ENCODE peak calls at places on chromosomes 1 and 21, in four cellular contexts. One of them, this sample, is unnamed.

GRCh38 chr1:65980241-65980640 is 187.5 kb downstream of the PDE4B start:
- DNase-seq in ascending aorta: no peak
- DNase-seq in fibroblast of lung: no peak
- DNase-seq in CD4-positive, alpha-beta T cell: no peak
- DNase-seq in this sample: no peak

GRCh38 chr1:8985915-8986813 is 40.1 kb downstream of the SLC2A7 start:
- DNase-seq in ascending aorta: peak; percentile 55
- DNase-seq in CD4-positive, alpha-beta T cell: no peak
- DNase-seq in fibroblast of lung: peak; percentile 88
- DNase-seq in this sample: no peak

GRCh38 chr1:15429701-15430149 is 8.5 kb upstream of the CTRC start:
- DNase-seq in ascending aorta: no peak
- DNase-seq in fibroblast of lung: peak; percentile 62
- DNase-seq in CD4-positive, alpha-beta T cell: no peak
- DNase-seq in this sample: no peak

GRCh38 chr1:209899948-209900347 is 38.1 kb upstream of the SYT14 start:
- DNase-seq in CD4-positive, alpha-beta T cell: no peak
- DNase-seq in fibroblast of lung: no peak
- DNase-seq in ascending aorta: no peak
- DNase-seq in this sample: no peak

GRCh38 chr1:44646276-44646675 is 28.0 kb downstream of the TMEM53 start:
- DNase-seq in CD4-positive, alpha-beta T cell: no peak
- DNase-seq in ascending aorta: no peak
- DNase-seq in fibroblast of lung: peak; percentile 93
- DNase-seq in this sample: no peak

GRCh38 chr1:12434686-12435085 is 183.3 kb downstream of the DHRS3 start:
- DNase-seq in ascending aorta: no peak
- DNase-seq in fibroblast of lung: no peak
- DNase-seq in CD4-positive, alpha-beta T cell: no peak
- DNase-seq in this sample: no peak

GRCh38 chr1:21064057-21064456 is 112.6 kb downstream of the EIF4G3 start:
- DNase-seq in CD4-positive, alpha-beta T cell: no peak
- DNase-seq in fibroblast of lung: no peak
- DNase-seq in ascending aorta: no peak
- DNase-seq in this sample: no peak

GRCh38 chr1:62401034-62401433 is 35.8 kb upstream of the USP1 start:
- DNase-seq in fibroblast of lung: no peak
- DNase-seq in ascending aorta: no peak
- DNase-seq in CD4-positive, alpha-beta T cell: no peak
- DNase-seq in this sample: no peak

GRCh38 chr1:78033797-78034172 is 12.0 kb upstream of the GIPC2 start:
- DNase-seq in fibroblast of lung: no peak
- DNase-seq in CD4-positive, alpha-beta T cell: no peak
- DNase-seq in ascending aorta: no peak
- DNase-seq in this sample: no peak

DNA sequence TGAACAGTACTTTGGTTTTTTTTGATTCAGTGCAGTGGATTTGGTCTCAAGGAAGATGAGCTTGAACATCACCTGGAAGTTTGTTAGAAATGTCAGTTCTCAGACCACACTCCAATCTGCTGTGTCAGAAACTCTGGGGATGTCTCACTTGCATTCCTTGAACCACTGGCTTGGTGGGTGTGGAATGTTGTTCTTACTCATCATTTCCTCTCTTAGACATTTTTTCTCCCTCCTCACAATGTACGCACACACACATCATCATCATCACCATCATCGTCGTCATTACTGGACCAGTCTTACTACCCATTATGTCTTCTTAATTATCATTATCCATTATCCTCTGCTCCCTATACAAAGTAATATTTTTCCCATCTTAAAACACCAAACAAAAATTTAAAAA is 91.9 kb upstream of the KCNK2 start:
- DNase-seq in CD4-positive, alpha-beta T cell: no peak
- DNase-seq in ascending aorta: no peak
- DNase-seq in fibroblast of lung: peak; percentile 60
- DNase-seq in this sample: no peak
- H3K27ac ChIP-seq in CD4-positive, alpha-beta T cell: no peak overlapping the region
- H3K27ac ChIP-seq in ascending aorta: no peak overlapping the region
- H3K27ac ChIP-seq in fibroblast of lung: peak overlapping the region; percentile 81
- H3K27ac ChIP-seq in this sample: no peak overlapping the region

GRCh38 chr1:36231191-36231590 is 6.9 kb downstream of the THRAP3 start:
- DNase-seq in CD4-positive, alpha-beta T cell: no peak
- DNase-seq in ascending aorta: no peak
- DNase-seq in fibroblast of lung: no peak
- DNase-seq in this sample: no peak
- H3K27ac ChIP-seq in CD4-positive, alpha-beta T cell: no peak overlapping the region
- H3K27ac ChIP-seq in ascending aorta: no peak overlapping the region
- H3K27ac ChIP-seq in fibroblast of lung: no peak overlapping the region
- H3K27ac ChIP-seq in this sample: no peak overlapping the region

GRCh38 chr1:109619655-109620395 is at the start of gene AMPD2:
- DNase-seq in fibroblast of lung: peak; percentile 86
- DNase-seq in CD4-positive, alpha-beta T cell: peak; percentile 45
- DNase-seq in ascending aorta: peak; percentile 77
- DNase-seq in this sample: peak; percentile 84

GRCh38 chr1:109620890-109621289 is 1.3 kb downstream of the AMPD2 start:
- DNase-seq in fibroblast of lung: peak; percentile 92
- DNase-seq in CD4-positive, alpha-beta T cell: peak; percentile 92
- DNase-seq in ascending aorta: peak; percentile 93
- DNase-seq in this sample: peak; percentile 96

GRCh38 chr1:109621402-109622101 is 1.9 kb downstream of the AMPD2 start:
- DNase-seq in fibroblast of lung: no peak
- DNase-seq in CD4-positive, alpha-beta T cell: no peak
- DNase-seq in ascending aorta: no peak
- DNase-seq in this sample: no peak

GRCh38 chr1:109619405-109619654 is at the start of gene GNAT2:
- DNase-seq in fibroblast of lung: no peak
- DNase-seq in ascending aorta: no peak
- DNase-seq in CD4-positive, alpha-beta T cell: no peak
- DNase-seq in this sample: no peak

DNA sequence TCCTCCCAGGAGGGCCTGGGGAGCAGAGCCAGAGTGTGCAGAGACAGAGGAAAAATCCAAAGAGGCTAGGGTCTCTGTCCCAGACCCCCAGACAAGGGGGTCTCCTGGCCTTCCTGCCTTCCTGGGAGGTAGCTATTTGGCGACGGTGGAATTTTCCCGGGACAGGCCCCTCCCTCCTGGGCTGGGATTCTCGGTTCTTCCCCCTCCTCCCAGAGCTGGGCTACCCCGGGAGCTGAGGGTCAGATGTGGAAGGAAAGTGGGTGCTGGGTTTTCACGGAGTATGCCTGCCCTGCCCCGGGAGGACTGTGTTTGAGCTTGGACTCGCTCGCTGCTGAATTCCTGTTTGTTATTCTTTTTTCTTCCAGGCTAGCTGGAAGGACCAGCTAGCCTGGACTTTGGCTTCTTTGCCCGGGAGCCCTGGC is 770 bp downstream of the AMPD2 start:
- DNase-seq in CD4-positive, alpha-beta T cell: no peak
- DNase-seq in ascending aorta: no peak
- DNase-seq in fibroblast of lung: peak; percentile 55
- DNase-seq in this sample: no peak
- H3K27ac ChIP-seq in CD4-positive, alpha-beta T cell: peak overlapping the region; percentile 85
- H3K27ac ChIP-seq in ascending aorta: peak overlapping the region; percentile 84
- H3K27ac ChIP-seq in fibroblast of lung: peak overlapping the region; percentile 96
- H3K27ac ChIP-seq in this sample: peak overlapping the region; percentile 96

GRCh38 chr1:52552236-52552504 is 722 bp downstream of the TUT4 start:
- DNase-seq in CD4-positive, alpha-beta T cell: peak; percentile 61
- DNase-seq in fibroblast of lung: peak; percentile 74
- DNase-seq in ascending aorta: no peak
- DNase-seq in this sample: peak; percentile 79

GRCh38 chr1:52553372-52554266 is 727 bp upstream of the TUT4 start:
- DNase-seq in CD4-positive, alpha-beta T cell: peak; percentile 82
- DNase-seq in fibroblast of lung: peak; percentile 88
- DNase-seq in ascending aorta: peak; percentile 45
- DNase-seq in this sample: peak; percentile 87

GRCh38 chr1:52554267-52554640 is 1.4 kb upstream of the TUT4 start:
- DNase-seq in CD4-positive, alpha-beta T cell: no peak
- DNase-seq in ascending aorta: no peak
- DNase-seq in fibroblast of lung: peak; percentile 11
- DNase-seq in this sample: no peak

GRCh38 chr1:52551476-52552235 is 1.2 kb downstream of the TUT4 start:
- DNase-seq in ascending aorta: no peak
- DNase-seq in CD4-positive, alpha-beta T cell: peak; percentile 7
- DNase-seq in fibroblast of lung: peak; percentile 71
- DNase-seq in this sample: peak; percentile 44

GRCh38 chr1:52552505-52553371 is at the start of gene TUT4:
- DNase-seq in ascending aorta: peak; percentile 12
- DNase-seq in fibroblast of lung: peak; percentile 86
- DNase-seq in CD4-positive, alpha-beta T cell: peak; percentile 58
- DNase-seq in this sample: peak; percentile 67
- H3K27ac ChIP-seq in ascending aorta: peak within 1 kb of the TSS; percentile 92
- H3K27ac ChIP-seq in fibroblast of lung: peak within 1 kb of the TSS; percentile 86
- H3K27ac ChIP-seq in CD4-positive, alpha-beta T cell: peak within 1 kb of the TSS; percentile 94
- H3K27ac ChIP-seq in this sample: peak within 1 kb of the TSS; percentile 92

GRCh38 chr21:33330726-33331125 is 6.0 kb downstream of the IFNAR1 start:
- DNase-seq in CD4-positive, alpha-beta T cell: no peak
- DNase-seq in ascending aorta: no peak
- DNase-seq in fibroblast of lung: no peak
- DNase-seq in this sample: no peak

GRCh38 chr21:33327792-33328433 is 3.1 kb downstream of the IFNAR1 start:
- DNase-seq in fibroblast of lung: no peak
- DNase-seq in CD4-positive, alpha-beta T cell: no peak
- DNase-seq in ascending aorta: no peak
- DNase-seq in this sample: no peak

GRCh38 chr21:33327326-33327725 is 2.6 kb downstream of the IFNAR1 start:
- DNase-seq in CD4-positive, alpha-beta T cell: no peak
- DNase-seq in ascending aorta: no peak
- DNase-seq in fibroblast of lung: no peak
- DNase-seq in this sample: no peak

GRCh38 chr21:33324311-33325221 is at the start of gene IFNAR1:
- DNase-seq in ascending aorta: peak; percentile 95
- DNase-seq in CD4-positive, alpha-beta T cell: peak; percentile 100
- DNase-seq in fibroblast of lung: peak; percentile 98
- DNase-seq in this sample: peak; percentile 98

DNA sequence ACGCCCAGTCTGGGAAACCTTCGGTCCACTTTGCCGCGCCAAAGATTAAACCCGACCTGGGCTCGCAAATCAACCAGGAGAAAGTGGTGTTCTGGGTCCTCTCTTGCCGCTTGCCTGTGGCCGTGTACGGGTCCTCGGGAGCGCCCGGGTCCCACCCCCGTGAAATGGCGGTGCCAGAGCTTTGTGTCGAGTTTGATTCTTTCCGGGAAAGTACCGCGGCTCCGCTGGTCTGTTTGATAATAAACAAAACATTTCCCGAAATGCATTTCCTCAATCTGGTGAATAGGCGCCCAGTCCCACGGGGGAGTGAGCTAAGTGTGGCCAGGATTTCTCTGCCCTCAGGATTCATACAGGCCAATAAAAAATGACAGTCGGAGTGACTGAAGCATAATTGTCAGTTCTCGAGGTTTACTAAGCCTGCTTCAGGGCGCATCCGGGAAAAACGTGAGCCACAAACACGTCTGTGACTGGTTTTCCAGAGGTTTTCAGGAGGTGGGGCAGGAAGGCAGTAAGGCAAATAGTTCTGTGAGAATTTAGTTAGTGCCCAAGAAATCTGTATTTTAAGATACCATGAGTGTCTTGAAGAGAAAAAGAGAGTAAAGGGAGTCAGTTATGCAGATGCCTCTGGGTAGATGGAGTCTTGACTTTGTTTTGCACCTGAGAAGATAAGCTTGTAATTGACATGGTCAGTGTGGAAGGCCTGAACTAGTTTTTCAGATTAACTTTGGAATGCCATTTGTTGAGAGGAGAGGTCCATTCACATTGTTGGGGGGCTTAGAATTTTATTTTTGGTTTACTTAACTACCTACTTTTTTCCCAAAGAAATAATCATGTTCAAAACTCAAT is 675 bp downstream of the IFNAR1 start:
- DNase-seq in CD4-positive, alpha-beta T cell: peak; percentile 54
- DNase-seq in fibroblast of lung: peak; percentile 67
- DNase-seq in ascending aorta: peak; percentile 30
- DNase-seq in this sample: peak; percentile 74
- H3K27ac ChIP-seq in CD4-positive, alpha-beta T cell: peak overlapping the region; percentile 99
- H3K27ac ChIP-seq in fibroblast of lung: peak overlapping the region; percentile 98
- H3K27ac ChIP-seq in ascending aorta: peak overlapping the region; percentile 94
- H3K27ac ChIP-seq in this sample: peak overlapping the region; percentile 95

GRCh38 chr1:83673287-83673686 is 325.6 kb downstream of the TTLL7 start:
- DNase-seq in fibroblast of lung: peak; percentile 9
- DNase-seq in ascending aorta: no peak
- DNase-seq in CD4-positive, alpha-beta T cell: no peak
- DNase-seq in this sample: no peak
- H3K27ac ChIP-seq in fibroblast of lung: no peak overlapping the region
- H3K27ac ChIP-seq in ascending aorta: no peak overlapping the region
- H3K27ac ChIP-seq in CD4-positive, alpha-beta T cell: no peak overlapping the region
- H3K27ac ChIP-seq in this sample: no peak overlapping the region

DNA sequence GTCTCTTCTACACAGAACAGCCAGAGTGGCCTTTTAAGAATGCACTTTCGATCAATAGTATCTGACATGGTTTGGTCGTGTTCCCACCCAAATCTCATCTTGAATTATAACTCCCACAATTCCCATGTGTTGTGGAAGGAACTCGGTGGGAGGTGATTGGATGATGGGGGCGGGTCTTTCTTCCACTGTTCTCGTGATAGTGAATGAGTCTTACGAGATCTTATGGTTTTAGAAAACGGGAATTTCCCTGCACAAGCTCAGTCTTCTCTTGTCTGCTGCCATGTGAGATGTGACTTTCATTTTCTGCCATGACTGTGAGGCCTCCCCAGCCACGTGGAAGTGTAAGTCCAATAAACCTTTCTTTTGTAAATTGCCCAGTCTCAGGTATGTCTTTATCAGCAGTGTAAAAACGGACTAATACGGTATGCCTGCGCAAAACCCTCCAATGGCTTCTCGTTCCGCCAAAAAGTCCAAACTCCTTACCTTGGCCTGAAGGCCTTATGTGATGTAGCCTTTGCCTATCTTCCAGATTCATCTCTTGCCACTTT is 23.0 kb upstream of the SMG7 start:
- DNase-seq in ascending aorta: no peak
- DNase-seq in fibroblast of lung: no peak
- DNase-seq in CD4-positive, alpha-beta T cell: no peak
- DNase-seq in this sample: no peak
- H3K27ac ChIP-seq in ascending aorta: no peak overlapping the region
- H3K27ac ChIP-seq in fibroblast of lung: no peak overlapping the region
- H3K27ac ChIP-seq in CD4-positive, alpha-beta T cell: no peak overlapping the region
- H3K27ac ChIP-seq in this sample: no peak overlapping the region

DNA sequence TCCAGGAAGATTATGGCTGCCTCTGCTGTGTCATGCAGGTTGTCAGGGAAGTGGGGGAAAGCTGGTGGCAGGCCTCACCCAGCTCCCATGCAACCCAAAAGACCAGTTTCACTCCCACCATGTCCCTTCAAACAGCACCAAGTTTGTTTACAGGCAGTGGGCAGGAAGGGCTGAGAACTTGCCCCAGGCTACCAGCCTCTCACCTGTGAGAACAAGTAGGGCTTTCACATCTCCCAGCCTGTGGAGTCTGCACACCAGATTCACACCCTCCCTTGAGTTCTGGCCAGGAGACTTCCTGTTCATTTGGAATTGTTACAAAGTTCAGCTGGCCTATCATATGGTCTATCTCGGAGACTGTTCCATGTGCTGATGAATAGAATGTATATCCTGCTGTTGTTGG is 27.8 kb downstream of the RPAP2 start:
- DNase-seq in fibroblast of lung: no peak
- DNase-seq in CD4-positive, alpha-beta T cell: no peak
- DNase-seq in ascending aorta: no peak
- DNase-seq in this sample: no peak
- H3K27ac ChIP-seq in fibroblast of lung: no peak overlapping the region
- H3K27ac ChIP-seq in CD4-positive, alpha-beta T cell: no peak overlapping the region
- H3K27ac ChIP-seq in ascending aorta: no peak overlapping the region
- H3K27ac ChIP-seq in this sample: no peak overlapping the region

GRCh38 chr1:30914587-30914922 is 6.0 kb upstream of the SDC3 start:
- DNase-seq in ascending aorta: no peak
- DNase-seq in CD4-positive, alpha-beta T cell: no peak
- DNase-seq in fibroblast of lung: no peak
- DNase-seq in this sample: no peak
- H3K27ac ChIP-seq in ascending aorta: no peak overlapping the region
- H3K27ac ChIP-seq in CD4-positive, alpha-beta T cell: no peak overlapping the region
- H3K27ac ChIP-seq in fibroblast of lung: no peak overlapping the region
- H3K27ac ChIP-seq in this sample: no peak overlapping the region